ENCODE peak calls at places on chromosomes 4 and X, in five cellular contexts. N is NCI-H1048; Y is stimulated activated CD8-positive, alpha-beta memory T cell treated with anti-CD3 and anti-CD28 coated beads, Interleukin-7, amount 100 ng/mL, for 48 hours; K is DMS153; I is activated T-cell treated with anti-CD3 and anti-CD28 coated beads, Interleukin-2, amount 50 U/mL, for 24 hours. R is an unnamed sample.

GRCh38 chr4:577499-578450 is 1.7 kb upstream of the TMEM271 start:
- DNase-seq in Y (no peak), K (no peak), N (no peak), I (peak), R (peak)

GRCh38 chr4:44157611-44158277 is 290.9 kb downstream of the KCTD8 start:
- DNase-seq in N (no peak), I (no peak), K (no peak), Y (no peak), R (no peak)

GRCh38 chr4:1347410-1347864 is 429 bp downstream of the UVSSA start:
- DNase-seq in I (no peak), N (no peak), Y (no peak), K (no peak), R (peak)

GRCh38 chr4:5884804-5885203 is 8.1 kb downstream of the CRMP1 start:
- DNase-seq in K (no peak), Y (no peak), I (no peak), N (no peak), R (no peak)

GRCh38 chr4:151690884-151691283 is 69.9 kb downstream of the GATB start:
- DNase-seq in N (no peak), I (no peak), Y (no peak), K (no peak), R (no peak)

GRCh38 chr4:157196050-157196449 is 24.5 kb upstream of the GRIA2 start:
- DNase-seq in I (no peak), N (no peak), Y (no peak), K (no peak), R (no peak)

GRCh38 chr4:155705664-155706063 is 39.0 kb downstream of the GUCY1A1 start:
- DNase-seq in K (no peak), I (no peak), N (no peak), Y (no peak), R (no peak)

GRCh38 chr4:157727163-157727562 is 445.7 kb downstream of the GASK1B start:
- DNase-seq in N (no peak), K (no peak), Y (no peak), I (no peak), R (no peak)

GRCh38 chr4:124526321-124526720 is 186.2 kb downstream of the ANKRD50 start:
- DNase-seq in K (no peak), Y (no peak), I (no peak), N (no peak), R (no peak)

GRCh38 chrX:39903343-39903742 is 194.4 kb downstream of the BCOR start:
- DNase-seq in I (no peak), Y (no peak), N (no peak), K (no peak), R (no peak)